ENCODE peak calls at places on chromosomes 12 and 14, in six cellular contexts. One of them, this sample, is unnamed.

GRCh38 chr14:42676636-42677035 is 1070.0 kb downstream of the LRFN5 start:
- DNase-seq in effector memory CD4-positive, alpha-beta T cell: no peak
- DNase-seq in EL: no peak
- DNase-seq in AG10803: no peak
- DNase-seq in naive thymus-derived CD8-positive, alpha-beta T cell: no peak
- DNase-seq in CD8-positive, alpha-beta memory T cell: no peak
- DNase-seq in this sample: no peak

GRCh38 chr14:102949801-102950451 is 27.5 kb downstream of the AMN start:
- DNase-seq in naive thymus-derived CD8-positive, alpha-beta T cell: no peak
- DNase-seq in AG10803: peak; percentile 40
- DNase-seq in CD8-positive, alpha-beta memory T cell: no peak
- DNase-seq in effector memory CD4-positive, alpha-beta T cell: no peak
- DNase-seq in EL: no peak
- DNase-seq in this sample: no peak

GRCh38 chr14:105944632-105945610 is 418.5 kb downstream of the TMEM121 start:
- DNase-seq in naive thymus-derived CD8-positive, alpha-beta T cell: peak; percentile 69
- DNase-seq in AG10803: no peak
- DNase-seq in effector memory CD4-positive, alpha-beta T cell: peak; percentile 29
- DNase-seq in CD8-positive, alpha-beta memory T cell: peak; percentile 77
- DNase-seq in EL: no peak
- DNase-seq in this sample: peak; percentile 68

GRCh38 chr12:45703942-45704341 is 25.6 kb upstream of the ARID2 start:
- DNase-seq in effector memory CD4-positive, alpha-beta T cell: no peak
- DNase-seq in EL: no peak
- DNase-seq in AG10803: no peak
- DNase-seq in CD8-positive, alpha-beta memory T cell: no peak
- DNase-seq in naive thymus-derived CD8-positive, alpha-beta T cell: no peak
- DNase-seq in this sample: peak; percentile 25

GRCh38 chr14:103629503-103630121 is 601 bp downstream of the KLC1 start:
- DNase-seq in naive thymus-derived CD8-positive, alpha-beta T cell: peak; percentile 39
- DNase-seq in EL: peak; percentile 31
- DNase-seq in CD8-positive, alpha-beta memory T cell: peak; percentile 63
- DNase-seq in AG10803: no peak
- DNase-seq in effector memory CD4-positive, alpha-beta T cell: no peak
- DNase-seq in this sample: peak; percentile 52

GRCh38 chr12:49957570-49957967 is 4.1 kb upstream of the AQP5 start:
- DNase-seq in EL: no peak
- DNase-seq in CD8-positive, alpha-beta memory T cell: no peak
- DNase-seq in naive thymus-derived CD8-positive, alpha-beta T cell: no peak
- DNase-seq in AG10803: no peak
- DNase-seq in effector memory CD4-positive, alpha-beta T cell: no peak
- DNase-seq in this sample: no peak

GRCh38 chr14:103530390-103530789 is 1.4 kb downstream of the TRMT61A start:
- DNase-seq in effector memory CD4-positive, alpha-beta T cell: no peak
- DNase-seq in AG10803: no peak
- DNase-seq in CD8-positive, alpha-beta memory T cell: no peak
- DNase-seq in naive thymus-derived CD8-positive, alpha-beta T cell: no peak
- DNase-seq in EL: no peak
- DNase-seq in this sample: no peak

GRCh38 chr14:69483765-69484443 is 624 bp upstream of the PLEKHD1 start:
- DNase-seq in EL: no peak
- DNase-seq in AG10803: peak; percentile 24
- DNase-seq in CD8-positive, alpha-beta memory T cell: no peak
- DNase-seq in effector memory CD4-positive, alpha-beta T cell: no peak
- DNase-seq in naive thymus-derived CD8-positive, alpha-beta T cell: no peak
- DNase-seq in this sample: peak; percentile 28

GRCh38 chr12:3269594-3269993 is 192.4 kb downstream of the TSPAN9 start:
- DNase-seq in naive thymus-derived CD8-positive, alpha-beta T cell: no peak
- DNase-seq in effector memory CD4-positive, alpha-beta T cell: no peak
- DNase-seq in CD8-positive, alpha-beta memory T cell: no peak
- DNase-seq in EL: no peak
- DNase-seq in AG10803: no peak
- DNase-seq in this sample: no peak

GRCh38 chr14:66842911-66843572 is 335.1 kb downstream of the GPHN start:
- DNase-seq in effector memory CD4-positive, alpha-beta T cell: no peak
- DNase-seq in AG10803: no peak
- DNase-seq in naive thymus-derived CD8-positive, alpha-beta T cell: no peak
- DNase-seq in CD8-positive, alpha-beta memory T cell: no peak
- DNase-seq in EL: no peak
- DNase-seq in this sample: no peak

GRCh38 chr12:27523642-27524488 is at the start of gene PPFIBP1:
- DNase-seq in effector memory CD4-positive, alpha-beta T cell: peak; percentile 90
- DNase-seq in EL: peak; percentile 99
- DNase-seq in CD8-positive, alpha-beta memory T cell: peak; percentile 97
- DNase-seq in AG10803: peak; percentile 98
- DNase-seq in naive thymus-derived CD8-positive, alpha-beta T cell: peak; percentile 89
- DNase-seq in this sample: peak; percentile 99

GRCh38 chr14:100304825-100305445 is 1.3 kb downstream of the SLC25A29 start:
- DNase-seq in naive thymus-derived CD8-positive, alpha-beta T cell: peak; percentile 23
- DNase-seq in AG10803: no peak
- DNase-seq in CD8-positive, alpha-beta memory T cell: no peak
- DNase-seq in EL: peak; percentile 49
- DNase-seq in effector memory CD4-positive, alpha-beta T cell: no peak
- DNase-seq in this sample: peak; percentile 65